ENCODE peak calls at places on chromosome 22, in seven cellular contexts. I is ovary, T is tibial artery, Q is neuronal stem cell, H is cardiac muscle cell, E is brain microvascular endothelial cell, X is tibial nerve. S is an unnamed sample.

GRCh38 chr22:49760630-49761571 is 66.8 kb downstream of the BRD1 start:
- DNase-seq in T (no peak), E (no peak), H (no peak), I (no peak), X (no peak), Q (no peak), S (no peak)

GRCh38 chr22:39215070-39215396 is 29.7 kb downstream of the PDGFB start:
- DNase-seq in T (no peak), E (no peak), X (no peak), H (no peak), Q (no peak), I (no peak), S (no peak)

GRCh38 chr22:35892192-35892591 is 136.4 kb downstream of the RBFOX2 start:
- DNase-seq in T (no peak), E (peak; percentile 65), Q (no peak), X (no peak), I (no peak), H (peak; percentile 81), S (peak; percentile 83)

GRCh38 chr22:47351836-47352579 is 589.6 kb downstream of the TBC1D22A start:
- DNase-seq in T (no peak), Q (no peak), I (no peak), H (no peak), X (no peak), E (no peak), S (no peak)

GRCh38 chr22:42752230-42752746 is 31.6 kb upstream of the A4GALT start:
- DNase-seq in I (no peak), H (no peak), T (no peak), Q (no peak), X (no peak), E (no peak), S (no peak)

GRCh38 chr22:37205046-37205445 is 7.2 kb downstream of the SSTR3 start:
- DNase-seq in T (no peak), E (no peak), X (no peak), I (no peak), H (no peak), Q (no peak), S (no peak)

GRCh38 chr22:19103881-19104821 is 18.1 kb downstream of the DGCR2 start:
- DNase-seq in X (no peak), T (no peak), H (no peak), E (no peak), I (no peak), Q (no peak), S (peak; percentile 31)

GRCh38 chr22:44398791-44399190 is 86.0 kb upstream of the SHISAL1 start:
- DNase-seq in H (no peak), E (no peak), Q (no peak), T (peak; percentile 12), X (no peak), I (peak; percentile 4), S (peak; percentile 33)

GRCh38 chr22:47293368-47294221 is 531.1 kb downstream of the TBC1D22A start:
- DNase-seq in T (peak; percentile 7), X (no peak), H (no peak), I (no peak), E (no peak), Q (no peak), S (no peak)

GRCh38 chr22:27798526-27799333 is 2.8 kb downstream of the MN1 start:
- DNase-seq in E (no peak), I (no peak), H (peak; percentile 59), T (no peak), X (no peak), Q (no peak), S (no peak)

GRCh38 chr22:27680636-27681035 is 120.9 kb downstream of the MN1 start:
- DNase-seq in H (no peak), T (no peak), E (no peak), I (no peak), X (no peak), Q (no peak), S (no peak)

GRCh38 chr22:38270091-38270972 is 2.5 kb downstream of the TMEM184B start:
- DNase-seq in I (no peak), T (no peak), E (no peak), H (no peak), X (no peak), Q (no peak), S (no peak)

GRCh38 chr22:17772963-17773605 is 1.2 kb downstream of the BID start:
- DNase-seq in E (no peak), H (peak; percentile 37), I (no peak), Q (no peak), T (no peak), X (no peak), S (no peak)

GRCh38 chr22:43081968-43082367 is 7.2 kb downstream of the TTLL1 start:
- DNase-seq in T (no peak), Q (no peak), X (no peak), E (no peak), I (no peak), H (peak; percentile 51), S (no peak)

GRCh38 chr22:20092477-20092854 is 12.4 kb downstream of the DGCR8 start:
- DNase-seq in X (no peak), H (no peak), T (no peak), Q (no peak), I (no peak), E (no peak), S (no peak)

GRCh38 chr22:48352086-48352911 is 1475.4 kb downstream of the BRD1 start:
- DNase-seq in E (no peak), T (no peak), Q (no peak), I (no peak), X (no peak), H (no peak), S (no peak)

GRCh38 chr22:28072066-28072465 is 153.0 kb upstream of the PITPNB start:
- DNase-seq in T (no peak), H (no peak), E (no peak), I (no peak), X (no peak), Q (no peak), S (no peak)

GRCh38 chr22:44536411-44536810 is 38.4 kb upstream of the RTL6 start:
- DNase-seq in E (no peak), I (no peak), T (no peak), H (no peak), Q (no peak), X (no peak), S (no peak)

GRCh38 chr22:17057959-17058814 is 26.6 kb upstream of the IL17RA start:
- DNase-seq in I (peak; percentile 60), Q (peak; percentile 72), H (peak; percentile 85), T (peak; percentile 70), X (peak; percentile 82), E (peak; percentile 71), S (peak; percentile 68)

GRCh38 chr22:38033522-38034277 is 23.5 kb upstream of the PICK1 start:
- DNase-seq in Q (no peak), X (no peak), T (no peak), I (no peak), E (no peak), H (no peak), S (no peak)

GRCh38 chr22:49937758-49938564 is 19.5 kb downstream of the CRELD2 start:
- DNase-seq in E (no peak), T (no peak), H (peak; percentile 32), Q (no peak), I (no peak), X (no peak), S (no peak)

GRCh38 chr22:35359380-35360065 is 21.4 kb upstream of the HMOX1 start:
- DNase-seq in Q (no peak), T (no peak), E (no peak), H (no peak), I (no peak), X (no peak), S (no peak)

GRCh38 chr22:36931446-36931845 is 18.0 kb downstream of the CSF2RB start:
- DNase-seq in T (no peak), Q (no peak), I (no peak), X (no peak), E (no peak), H (no peak), S (no peak)

GRCh38 chr22:50304528-50305392 is 2.7 kb downstream of the PLXNB2 start:
- DNase-seq in H (peak; percentile 51), X (no peak), Q (no peak), I (no peak), T (peak; percentile 67), E (no peak), S (peak; percentile 55)

GRCh38 chr22:48968201-48968959 is 859.3 kb downstream of the BRD1 start:
- DNase-seq in I (no peak), Q (no peak), X (no peak), E (no peak), T (no peak), H (no peak), S (no peak)

GRCh38 chr22:28773461-28773867 is 969 bp downstream of the CCDC117 start:
- DNase-seq in E (no peak), Q (no peak), T (no peak), X (no peak), I (no peak), H (peak; percentile 34), S (no peak)

GRCh38 chr22:41146573-41146972 is 54.2 kb downstream of the EP300 start:
- DNase-seq in Q (no peak), T (no peak), E (no peak), X (no peak), H (peak; percentile 10), I (no peak), S (no peak)

DNA sequence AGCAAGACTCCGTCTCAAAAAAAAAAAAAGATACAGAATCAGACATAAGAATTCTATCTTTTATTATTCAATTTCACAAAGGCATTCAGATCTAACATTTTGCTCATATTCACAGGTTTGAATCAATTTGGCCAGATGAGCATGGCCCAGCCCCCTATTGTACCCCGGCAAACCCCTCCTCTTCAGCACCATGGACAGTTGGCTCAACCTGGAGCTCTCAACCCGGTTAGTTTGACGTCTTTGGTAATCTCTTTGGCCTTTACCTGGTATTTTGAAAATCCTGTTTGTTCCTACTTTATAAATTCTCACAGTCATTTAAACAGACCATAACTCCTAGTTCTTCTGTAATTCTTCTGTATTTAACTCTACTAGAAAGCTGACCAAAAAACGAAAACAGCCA is 55.3 kb downstream of the EP300 start:
- DNase-seq in X (no peak), I (no peak), E (no peak), Q (no peak), H (no peak), T (no peak), S (no peak)
- H3K36me3 ChIP-seq in X (peaks cover 100% of the 10 kb centered on the region), I (no peaks in the 10 kb centered on the region), E (peaks cover 85% of the 10 kb centered on the region), Q (peaks cover 44% of the 10 kb centered on the region), H (peaks cover 91% of the 10 kb centered on the region), T (peaks cover 77% of the 10 kb centered on the region), S (peaks cover 93% of the 10 kb centered on the region)

GRCh38 chr22:33896801-33897620 is 23.3 kb downstream of the LARGE1 start:
- DNase-seq in X (no peak), T (no peak), I (no peak), Q (no peak), E (no peak), H (peak; percentile 13), S (no peak)
- H3K4me3 ChIP-seq in X (no peak overlapping the region), T (no peak overlapping the region), I (no peak overlapping the region), Q (no peak overlapping the region), E (no peak overlapping the region), H (no peak overlapping the region), S (no peak overlapping the region)

GRCh38 chr22:41152902-41153301 is 52.2 kb upstream of the L3MBTL2 start:
- DNase-seq in T (no peak), I (no peak), Q (no peak), X (no peak), E (no peak), H (no peak), S (no peak)
- H3K36me3 ChIP-seq in T (peaks cover 97% of the 10 kb centered on the region), I (no peaks in the 10 kb centered on the region), Q (peaks cover 54% of the 10 kb centered on the region), X (peaks cover 100% of the 10 kb centered on the region), E (peaks cover 90% of the 10 kb centered on the region), H (peaks cover 90% of the 10 kb centered on the region), S (peaks cover 99% of the 10 kb centered on the region)

DNA sequence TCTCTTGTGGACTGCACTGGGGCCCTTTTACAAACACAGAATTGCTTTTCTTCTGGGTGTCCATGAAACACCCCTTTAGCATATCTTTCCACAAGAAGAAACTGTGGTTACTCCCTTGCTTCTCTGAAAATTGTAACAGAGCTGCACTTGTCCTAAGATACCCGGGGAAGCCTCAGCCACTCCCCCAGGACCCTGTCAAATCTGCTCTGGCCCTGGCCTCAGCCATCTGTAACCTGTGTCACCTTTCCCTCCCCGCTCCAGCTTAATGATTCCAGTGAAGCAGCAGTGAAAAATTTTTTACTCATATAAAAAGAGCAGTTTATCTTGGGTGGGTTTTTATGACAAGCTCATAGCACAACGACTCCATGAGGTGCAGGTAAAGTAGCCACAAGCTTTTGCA is 3.4 kb upstream of the DUSP18 start:
- DNase-seq in H (no peak), T (no peak), X (no peak), E (no peak), Q (no peak), I (no peak), S (no peak)
- H3K4me3 ChIP-seq in H (no peak overlapping the region), T (no peak overlapping the region), X (no peak overlapping the region), E (no peak overlapping the region), Q (no peak overlapping the region), I (no peak overlapping the region), S (no peak overlapping the region)